ENCODE peak calls at places on chromosomes 11 and 22, in four cellular contexts. R is activated naive CD4-positive, alpha-beta T cell; H is amniotic stem cell; M is glomerular endothelial cell. U is an unnamed sample.

GRCh38 chr11:83292709-83293435 is 6.7 kb upstream of the CCDC90B start:
- DNase-seq in R (no peak), H (peak; percentile 66), M (no peak), U (peak; percentile 78)

GRCh38 chr22:41917906-41918791 is 3.3 kb upstream of the SHISA8 start:
- DNase-seq in R (peak; percentile 25), H (no peak), M (no peak), U (peak; percentile 48)

GRCh38 chr22:28883917-28884753 is 763 bp downstream of the ZNRF3 start:
- DNase-seq in R (peak; percentile 30), H (no peak), M (no peak), U (no peak)

GRCh38 chr11:65445604-65446445 is 23.2 kb downstream of the NEAT1 start:
- DNase-seq in R (no peak), H (no peak), M (no peak), U (peak; percentile 68)

GRCh38 chr11:17722000-17722643 is 2.8 kb downstream of the MYOD1 start:
- DNase-seq in R (no peak), H (no peak), M (no peak), U (peak; percentile 31)

GRCh38 chr11:12897867-12898266 is 111.2 kb upstream of the RASSF10 start:
- DNase-seq in R (no peak), H (no peak), M (no peak), U (peak; percentile 25)

GRCh38 chr11:60973699-60974098 is 2.2 kb downstream of the CD6 start:
- DNase-seq in R (no peak), H (no peak), M (no peak), U (no peak)

GRCh38 chr11:76164861-76165751 is 41.2 kb downstream of the WNT11 start:
- DNase-seq in R (no peak), H (no peak), M (no peak), U (no peak)

GRCh38 chr11:126410649-126411048 is 55.2 kb downstream of the ST3GAL4 start:
- DNase-seq in R (no peak), H (no peak), M (no peak), U (no peak)

GRCh38 chr22:22880645-22881044 is 7.0 kb upstream of the IGLL5 start:
- DNase-seq in R (no peak), H (no peak), M (no peak), U (no peak)

GRCh38 chr22:49011379-49011768 is 816.3 kb downstream of the BRD1 start:
- DNase-seq in R (no peak), H (no peak), M (no peak), U (no peak)

GRCh38 chr22:26763633-26764295 is 106.4 kb downstream of the MIAT start:
- DNase-seq in R (no peak), H (no peak), M (no peak), U (peak; percentile 42)

GRCh38 chr11:60347084-60347797 is 20.2 kb downstream of the MS4A6E start:
- DNase-seq in R (no peak), H (no peak), M (no peak), U (no peak)

GRCh38 chr11:130609121-130610035 is 160.9 kb downstream of the ADAMTS15 start:
- DNase-seq in R (no peak), H (no peak), M (no peak), U (peak; percentile 97)

GRCh38 chr22:43206515-43207161 is 19.7 kb upstream of the TTLL12 start:
- DNase-seq in R (no peak), H (no peak), M (no peak), U (no peak)